ENCODE peak calls at places on chromosomes 6 and 20, in seven cellular contexts. C is Panc1; O is CD4-positive, alpha-beta memory T cell; U is tibial nerve; X is fibroblast of mammary gland; A is psoas muscle; P is nucleus accumbens. S is an unnamed sample.

GRCh38 chr6:150697515-150697914 is 97.8 kb downstream of the PLEKHG1 start:
- DNase-seq in O (no peak), U (no peak), P (no peak), C (no peak), X (peak), A (peak), S (no peak)

GRCh38 chr20:47051936-47052566 is 157.4 kb downstream of the EYA2 start:
- DNase-seq in P (no peak), U (no peak), X (no peak), O (no peak), A (no peak), C (no peak), S (no peak)

GRCh38 chr6:85866373-85866740 is 223.7 kb upstream of the SYNCRIP start:
- DNase-seq in O (no peak), X (peak), U (no peak), A (no peak), C (no peak), P (no peak), S (no peak)

GRCh38 chr6:22146581-22147468 is 150.0 kb downstream of the PRL start:
- DNase-seq in U (no peak), C (no peak), P (peak), A (no peak), X (peak), O (no peak), S (peak)

GRCh38 chr20:51093240-51093763 is 70.4 kb upstream of the KCNG1 start:
- DNase-seq in P (no peak), X (no peak), C (no peak), O (no peak), A (no peak), U (no peak), S (no peak)

GRCh38 chr6:155030148-155030720 is 35.1 kb downstream of the TIAM2 start:
- DNase-seq in X (peak), A (no peak), O (no peak), C (no peak), P (no peak), U (no peak), S (no peak)

GRCh38 chr6:169223006-169223405 is 30.6 kb downstream of the THBS2 start:
- DNase-seq in U (no peak), X (no peak), C (no peak), P (no peak), A (no peak), O (no peak), S (no peak)

GRCh38 chr6:130587778-130588520 is 222.1 kb downstream of the TMEM200A start:
- DNase-seq in A (no peak), X (peak), U (no peak), C (no peak), O (no peak), P (no peak), S (no peak)

GRCh38 chr6:157198425-157199279 is 124.7 kb downstream of the TMEM242 start:
- DNase-seq in O (no peak), C (no peak), A (peak), P (no peak), U (no peak), X (no peak), S (no peak)

GRCh38 chr6:75852721-75853120 is 103.7 kb downstream of the MYO6 start:
- DNase-seq in P (no peak), X (peak), C (peak), U (no peak), A (no peak), O (no peak), S (no peak)

GRCh38 chr20:9985773-9986172 is 49.0 kb upstream of the ANKEF1 start:
- DNase-seq in A (no peak), P (no peak), U (no peak), C (no peak), O (no peak), X (peak), S (no peak)

GRCh38 chr20:37501940-37502339 is 19.1 kb upstream of the NNAT start:
- DNase-seq in P (no peak), X (no peak), A (no peak), O (no peak), C (no peak), U (no peak), S (no peak)

GRCh38 chr6:43334466-43335095 is 26.0 kb upstream of the CRIP3 start:
- DNase-seq in A (no peak), U (no peak), C (peak), X (peak), P (no peak), O (no peak), S (no peak)

GRCh38 chr6:65014006-65014405 is 693.0 kb downstream of the EYS start:
- DNase-seq in A (no peak), U (no peak), P (no peak), C (no peak), X (no peak), O (no peak), S (no peak)

GRCh38 chr6:30732237-30732943 is 10.1 kb downstream of the FLOT1 start:
- DNase-seq in X (no peak), P (no peak), A (no peak), U (no peak), O (no peak), C (no peak), S (no peak)